ENCODE peak calls at places on chromosomes 16 and 17, in four cellular contexts. One of them, this sample, is unnamed.

GRCh38 chr17:4919511-4920047 is 12.5 kb upstream of the GP1BA start:
- DNase-seq in Peyer's patch: no peak
- DNase-seq in sciatic nerve: no peak
- DNase-seq in RWPE1: no peak
- DNase-seq in this sample: no peak

GRCh38 chr16:69927056-69927757 is 23.9 kb upstream of the CLEC18A start:
- DNase-seq in RWPE1: no peak
- DNase-seq in sciatic nerve: peak; percentile 89
- DNase-seq in Peyer's patch: no peak
- DNase-seq in this sample: peak; percentile 14

GRCh38 chr16:70688266-70688742 is 2.5 kb upstream of the MTSS2 start:
- DNase-seq in sciatic nerve: no peak
- DNase-seq in Peyer's patch: no peak
- DNase-seq in RWPE1: no peak
- DNase-seq in this sample: no peak

GRCh38 chr16:69706256-69706974 is 19.9 kb downstream of the NQO1 start:
- DNase-seq in RWPE1: peak; percentile 20
- DNase-seq in sciatic nerve: no peak
- DNase-seq in Peyer's patch: no peak
- DNase-seq in this sample: no peak

GRCh38 chr16:85983606-85984005 is 84.6 kb downstream of the IRF8 start:
- DNase-seq in RWPE1: no peak
- DNase-seq in sciatic nerve: peak; percentile 57
- DNase-seq in Peyer's patch: no peak
- DNase-seq in this sample: no peak

GRCh38 chr17:48513097-48513496 is 17.7 kb downstream of the HOXB1 start:
- DNase-seq in sciatic nerve: no peak
- DNase-seq in RWPE1: no peak
- DNase-seq in Peyer's patch: no peak
- DNase-seq in this sample: no peak

GRCh38 chr17:57834146-57834741 is 15.6 kb downstream of the MRPS23 start:
- DNase-seq in sciatic nerve: no peak
- DNase-seq in Peyer's patch: no peak
- DNase-seq in RWPE1: peak; percentile 36
- DNase-seq in this sample: peak; percentile 35

GRCh38 chr16:890217-890616 is 80.6 kb downstream of the LMF1 start:
- DNase-seq in RWPE1: no peak
- DNase-seq in sciatic nerve: no peak
- DNase-seq in Peyer's patch: no peak
- DNase-seq in this sample: no peak

GRCh38 chr17:22411185-22411784 is 719.0 kb downstream of the KCNJ18 start:
- DNase-seq in sciatic nerve: no peak
- DNase-seq in Peyer's patch: no peak
- DNase-seq in RWPE1: no peak
- DNase-seq in this sample: no peak

GRCh38 chr16:20695024-20695423 is 2.5 kb downstream of the ACSM1 start:
- DNase-seq in RWPE1: no peak
- DNase-seq in Peyer's patch: no peak
- DNase-seq in sciatic nerve: no peak
- DNase-seq in this sample: no peak

GRCh38 chr17:79837888-79838540 is 1.2 kb downstream of the CBX4 start:
- DNase-seq in sciatic nerve: no peak
- DNase-seq in Peyer's patch: peak; percentile 58
- DNase-seq in RWPE1: no peak
- DNase-seq in this sample: peak; percentile 45

GRCh38 chr16:8905168-8905762 is 23.1 kb downstream of the LITAFD start:
- DNase-seq in Peyer's patch: no peak
- DNase-seq in RWPE1: no peak
- DNase-seq in sciatic nerve: no peak
- DNase-seq in this sample: peak; percentile 57

GRCh38 chr16:81564368-81565060 is 119.9 kb downstream of the CMIP start:
- DNase-seq in Peyer's patch: no peak
- DNase-seq in RWPE1: no peak
- DNase-seq in sciatic nerve: no peak
- DNase-seq in this sample: no peak

GRCh38 chr16:9911231-9911630 is 271.0 kb downstream of the GRIN2A start:
- DNase-seq in sciatic nerve: no peak
- DNase-seq in RWPE1: no peak
- DNase-seq in Peyer's patch: no peak
- DNase-seq in this sample: no peak

GRCh38 chr17:27414271-27414670 is 42.0 kb upstream of the KSR1 start:
- DNase-seq in sciatic nerve: peak; percentile 5
- DNase-seq in Peyer's patch: no peak
- DNase-seq in RWPE1: no peak
- DNase-seq in this sample: no peak

GRCh38 chr17:77591231-77591785 is 367.2 kb upstream of the TNRC6C start:
- DNase-seq in RWPE1: peak; percentile 23
- DNase-seq in Peyer's patch: no peak
- DNase-seq in sciatic nerve: no peak
- DNase-seq in this sample: no peak